ENCODE peak calls at places on chromosomes 6 and 20, in seven cellular contexts. W is skeletal muscle cell; K is left ventricle myocardium inferior; R is stimulated activated CD4-positive, alpha-beta T cell treated with anti-CD3 and anti-CD28 coated beads, TNF-alpha, amount 100 ng/mL, for 48 hours; E is neural crest cell; V is non-pigmented ciliary epithelial cell; U is H54. P is an unnamed sample.

GRCh38 chr6:1838604-1839003 is 228.9 kb downstream of the FOXC1 start:
- DNase-seq in R (no peak), E (no peak), K (no peak), W (no peak), V (no peak), U (no peak), P (no peak)

GRCh38 chr6:126919947-126920346 is 198.5 kb upstream of the RSPO3 start:
- DNase-seq in U (no peak), R (no peak), V (peak), E (no peak), W (peak), K (no peak), P (no peak)

GRCh38 chr6:136927313-136927712 is 5.2 kb downstream of the SLC35D3 start:
- DNase-seq in V (no peak), U (no peak), R (no peak), W (no peak), K (no peak), E (no peak), P (peak)

GRCh38 chr6:75196051-75196743 is 9.7 kb downstream of the COL12A1 start:
- DNase-seq in E (no peak), U (no peak), V (no peak), W (no peak), K (no peak), R (no peak), P (no peak)

GRCh38 chr20:47125553-47126373 is 230.7 kb downstream of the ZMYND8 start:
- DNase-seq in E (no peak), U (no peak), K (peak), W (no peak), R (no peak), V (no peak), P (peak)

GRCh38 chr6:56753801-56754200 is 111.1 kb upstream of the DST start:
- DNase-seq in E (no peak), V (no peak), W (no peak), K (no peak), U (no peak), R (no peak), P (no peak)

GRCh38 chr20:9344080-9344920 is 170.1 kb upstream of the LAMP5 start:
- DNase-seq in U (no peak), R (no peak), W (peak), E (no peak), K (no peak), V (peak), P (no peak)

GRCh38 chr20:10170261-10170660 is 48.4 kb upstream of the SNAP25 start:
- DNase-seq in K (no peak), R (no peak), V (no peak), E (no peak), U (no peak), W (no peak), P (no peak)

GRCh38 chr20:56389807-56390206 is 2.2 kb downstream of the AURKA start:
- DNase-seq in R (no peak), V (no peak), K (no peak), U (no peak), E (no peak), W (no peak), P (no peak)

P was measured in HAP-1.